ENCODE peak calls at places on chromosomes 12 and 14, in eight cellular contexts. D, Q, P, W, H, U, I and A are unnamed samples.

GRCh38 chr14:59303216-59303615 is 114.7 kb downstream of the DAAM1 start:
- DNase-seq in D (no peak), Q (no peak), P (no peak), W (peak), H (no peak), U (no peak), I (no peak), A (no peak)

GRCh38 chr12:1104088-1104800 is 113.2 kb downstream of the ERC1 start:
- DNase-seq in D (no peak), Q (no peak), P (no peak), W (no peak), H (no peak), U (no peak), I (no peak), A (no peak)

GRCh38 chr14:66939409-66939808 is 249.8 kb upstream of the GARIN2 start:
- DNase-seq in D (no peak), Q (no peak), P (no peak), W (no peak), H (no peak), U (no peak), I (no peak), A (no peak)

GRCh38 chr14:74906923-74907620 is 16.0 kb downstream of the RPS6KL1 start:
- DNase-seq in D (no peak), Q (no peak), P (no peak), W (no peak), H (peak), U (no peak), I (no peak), A (no peak)

GRCh38 chr12:57837779-57838562 is 8.6 kb downstream of the CTDSP2 start:
- DNase-seq in D (no peak), Q (no peak), P (no peak), W (peak), H (no peak), U (peak), I (peak), A (no peak)

GRCh38 chr12:88958153-88958552 is 377.9 kb upstream of the KITLG start:
- DNase-seq in D (no peak), Q (no peak), P (no peak), W (no peak), H (no peak), U (no peak), I (peak), A (no peak)

GRCh38 chr14:50447491-50447890 is 50.8 kb upstream of the CDKL1 start:
- DNase-seq in D (no peak), Q (peak), P (no peak), W (peak), H (no peak), U (peak), I (no peak), A (no peak)

GRCh38 chr12:9626291-9626690 is 18.6 kb upstream of the KLRB1 start:
- DNase-seq in D (no peak), Q (no peak), P (no peak), W (peak), H (no peak), U (no peak), I (no peak), A (no peak)

GRCh38 chr12:89544027-89544426 is 18.2 kb upstream of the POC1B start:
- DNase-seq in D (no peak), Q (no peak), P (no peak), W (no peak), H (no peak), U (no peak), I (no peak), A (no peak)

GRCh38 chr12:10582704-10583103 is 30.7 kb downstream of the MAGOHB start:
- DNase-seq in D (no peak), Q (no peak), P (no peak), W (no peak), H (no peak), U (no peak), I (no peak), A (no peak)

GRCh38 chr14:52895000-52895399 is 55.9 kb downstream of the FERMT2 start:
- DNase-seq in D (no peak), Q (peak), P (no peak), W (no peak), H (no peak), U (no peak), I (no peak), A (no peak)

GRCh38 chr12:10847701-10848100 is 1.6 kb downstream of the PRR4 start:
- DNase-seq in D (no peak), Q (no peak), P (no peak), W (no peak), H (no peak), U (no peak), I (no peak), A (no peak)

GRCh38 chr14:95504135-95505029 is 12.1 kb downstream of the SYNE3 start:
- DNase-seq in D (no peak), Q (no peak), P (no peak), W (no peak), H (no peak), U (peak), I (no peak), A (no peak)

GRCh38 chr14:35821546-35822411 is 4.4 kb upstream of the BRMS1L start:
- DNase-seq in D (no peak), Q (peak), P (no peak), W (peak), H (no peak), U (peak), I (no peak), A (no peak)

DNA sequence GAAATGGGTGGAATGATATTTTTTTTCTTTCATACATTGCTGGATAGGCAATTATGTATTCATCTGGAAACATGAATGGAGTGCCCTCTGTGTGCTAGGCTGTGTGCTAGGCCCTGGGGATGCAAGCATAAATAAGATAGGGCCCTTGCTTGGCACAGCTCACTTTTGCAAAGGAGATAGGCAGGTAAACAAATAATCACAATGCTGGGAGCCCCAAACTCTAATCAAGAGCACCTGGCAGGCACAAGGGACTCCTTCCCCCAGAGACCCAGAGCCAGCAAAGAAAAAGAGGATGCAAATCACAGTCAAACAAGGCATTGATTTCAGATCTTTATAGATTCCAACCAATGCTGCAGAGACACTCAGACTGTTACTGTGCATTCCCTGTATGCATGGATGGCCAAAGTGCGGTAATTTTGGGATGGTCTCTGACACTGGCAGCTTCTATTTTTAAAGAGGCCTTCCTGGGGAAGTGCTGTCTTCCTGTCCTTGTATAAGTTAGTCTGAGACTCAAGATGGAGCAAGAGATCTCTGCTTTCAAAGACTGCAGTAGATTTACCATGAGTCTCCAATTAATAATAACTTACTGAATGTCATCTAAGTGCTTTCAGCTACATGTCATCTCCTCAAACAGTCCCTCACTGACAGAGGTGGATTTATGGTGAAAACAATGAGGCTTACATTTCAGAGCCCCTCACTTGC is 45.1 kb upstream of the CPM start:
- DNase-seq in D (no peak), Q (no peak), P (no peak), W (no peak), H (no peak), U (peak), I (no peak), A (no peak)
- TF ChIP-seq CTCF in D (no peak), Q (no peak), P (no peak), W (no peak), H (no peak), U (no peak), I (no peak), A (no peak)

GRCh38 chr12:123369209-123369608 is 4.6 kb upstream of the SBNO1 start:
- DNase-seq in D (no peak), Q (no peak), P (no peak), W (no peak), H (no peak), U (no peak), I (no peak), A (no peak)
- TF ChIP-seq CTCF in D (no peak), Q (no peak), P (no peak), W (no peak), H (no peak), U (no peak), I (no peak), A (no peak)

DNA sequence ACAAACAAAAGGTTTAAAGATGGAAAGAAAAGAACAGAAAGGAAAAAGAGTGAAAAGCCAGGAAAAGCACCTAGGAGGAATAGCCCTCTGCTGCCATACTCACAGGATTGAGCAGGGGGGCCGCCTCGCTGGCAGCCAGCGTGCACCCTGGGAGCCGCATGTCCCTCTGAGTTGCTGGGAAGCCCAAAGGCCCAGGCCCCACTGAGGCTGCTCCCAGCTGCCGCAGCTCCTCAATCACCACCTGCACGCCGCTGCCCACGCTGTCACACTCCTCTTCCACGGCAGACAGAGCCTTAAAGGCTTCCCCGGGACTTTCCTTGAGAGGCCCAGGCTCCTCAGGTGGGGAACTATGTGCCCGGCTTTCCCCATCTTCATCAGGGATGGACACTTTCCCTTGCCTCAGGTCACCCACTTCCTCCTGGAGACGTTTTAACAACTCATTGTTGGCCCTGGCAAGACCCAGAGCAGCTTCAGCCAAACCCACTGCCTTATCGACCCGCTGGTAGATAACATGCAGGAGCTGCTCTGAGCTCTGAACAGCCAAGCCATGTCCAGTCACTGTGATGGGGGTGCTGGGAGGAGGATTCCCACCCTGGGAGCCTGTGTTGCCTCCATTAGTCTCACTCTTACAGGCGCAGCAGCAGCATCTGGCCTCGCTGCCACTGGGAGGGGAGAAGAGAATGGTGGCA is 11.5 kb downstream of the C14orf93 start:
- DNase-seq in D (no peak), Q (no peak), P (no peak), W (no peak), H (no peak), U (no peak), I (no peak), A (no peak)
- TF ChIP-seq CTCF in D (no peak), Q (no peak), P (no peak), W (no peak), H (no peak), U (no peak), I (no peak), A (no peak)

DNA sequence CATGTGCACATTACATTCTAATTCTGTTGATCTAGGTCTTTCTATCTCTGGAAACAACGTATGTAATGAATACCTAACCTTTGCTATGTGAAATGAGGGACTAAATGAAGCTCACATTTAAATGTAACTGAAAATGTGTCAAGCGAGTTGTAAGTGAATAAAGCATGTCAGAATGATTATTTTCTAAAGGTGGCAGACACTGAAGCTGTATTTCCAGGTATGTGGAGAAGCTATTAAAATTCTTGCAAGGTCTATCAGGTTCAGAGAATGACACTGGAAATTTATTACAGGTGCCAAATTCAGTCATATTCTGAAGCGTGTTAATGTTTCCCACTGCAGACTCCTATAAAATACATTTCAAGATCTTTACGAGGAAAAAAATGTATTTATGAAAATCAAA is 641.4 kb downstream of the RPS29 start:
- DNase-seq in D (no peak), Q (no peak), P (no peak), W (no peak), H (no peak), U (no peak), I (no peak), A (no peak)
- TF ChIP-seq CTCF in D (no peak), Q (no peak), P (no peak), W (no peak), H (no peak), U (no peak), I (no peak), A (no peak)

GRCh38 chr12:93829073-93829472 is 151.9 kb downstream of the CRADD start:
- DNase-seq in D (no peak), Q (no peak), P (no peak), W (no peak), H (no peak), U (no peak), I (no peak), A (no peak)
- TF ChIP-seq CTCF in D (no peak), Q (no peak), P (no peak), W (no peak), H (no peak), U (no peak), I (no peak), A (no peak)

GRCh38 chr12:124270671-124271070 is 24.2 kb upstream of the RFLNA start:
- DNase-seq in D (no peak), Q (no peak), P (no peak), W (no peak), H (no peak), U (no peak), I (no peak), A (no peak)

GRCh38 chr12:124276337-124276736 is 18.6 kb upstream of the RFLNA start:
- DNase-seq in D (no peak), Q (no peak), P (no peak), W (no peak), H (no peak), U (no peak), I (no peak), A (no peak)

GRCh38 chr12:124277394-124278222 is 17.3 kb upstream of the RFLNA start:
- DNase-seq in D (no peak), Q (no peak), P (no peak), W (no peak), H (peak), U (no peak), I (no peak), A (no peak)

GRCh38 chr12:124278389-124279101 is 16.3 kb upstream of the RFLNA start:
- DNase-seq in D (no peak), Q (no peak), P (no peak), W (no peak), H (no peak), U (no peak), I (no peak), A (peak)

DNA sequence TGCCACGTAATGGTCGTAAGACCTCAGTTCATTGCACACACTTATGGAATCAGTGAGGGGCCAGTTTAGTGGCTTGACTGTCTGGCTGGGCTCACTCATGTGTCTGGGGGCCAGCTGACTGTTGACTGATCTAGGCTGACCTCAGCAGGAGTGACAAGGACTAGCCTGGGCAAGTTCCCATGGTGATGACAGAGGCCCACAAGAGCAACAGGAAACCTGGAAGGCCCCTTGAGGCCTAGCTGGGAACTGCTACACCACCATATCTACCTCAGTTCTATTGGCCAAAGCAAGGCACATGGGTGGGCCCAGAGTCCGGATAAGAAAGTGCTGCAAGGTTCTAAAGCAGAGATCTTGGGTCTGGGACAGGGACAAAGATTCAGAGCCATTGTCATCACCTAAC is 21.3 kb upstream of the RFLNA start:
- DNase-seq in D (no peak), Q (peak), P (no peak), W (peak), H (no peak), U (peak), I (peak), A (no peak)
- TF ChIP-seq CTCF in D (peak), Q (peak), P (peak), W (peak), H (peak), U (peak), I (peak), A (no peak)